ENCODE peak calls at places on chromosomes 2 and 18, in eight cellular contexts. One of them, this sample, is unnamed.
A peak's percentile ranks its signal among the peaks of the same experiment; 100 is the strongest.

GRCh38 chr2:121605820-121606733 is 43.2 kb downstream of the CLASP1 start:
- DNase-seq in transverse colon: no peak
- DNase-seq in right cardiac atrium: no peak
- DNase-seq in GM12878: no peak
- DNase-seq in NCI-H1092 treated with DMSO at 0.1 percent for 48 hours: no peak
- DNase-seq in effector CD4-positive, alpha-beta T cell: no peak
- DNase-seq in stimulated activated CD4-positive, alpha-beta T cell treated with anti-CD3 and anti-CD28 coated beads, Interleukin-4, amount 100 ng/mL, for 4 hours: no peak
- DNase-seq in heart right ventricle: no peak
- DNase-seq in this sample: no peak

GRCh38 chr2:234914371-234915154 is 37.3 kb upstream of the SH3BP4 start:
- DNase-seq in transverse colon: no peak
- DNase-seq in right cardiac atrium: no peak
- DNase-seq in GM12878: no peak
- DNase-seq in NCI-H1092 treated with DMSO at 0.1 percent for 48 hours: no peak
- DNase-seq in effector CD4-positive, alpha-beta T cell: no peak
- DNase-seq in stimulated activated CD4-positive, alpha-beta T cell treated with anti-CD3 and anti-CD28 coated beads, Interleukin-4, amount 100 ng/mL, for 4 hours: no peak
- DNase-seq in heart right ventricle: no peak
- DNase-seq in this sample: no peak

GRCh38 chr18:37362158-37362890 is 203.3 kb downstream of the CELF4 start:
- DNase-seq in transverse colon: no peak
- DNase-seq in right cardiac atrium: no peak
- DNase-seq in GM12878: no peak
- DNase-seq in NCI-H1092 treated with DMSO at 0.1 percent for 48 hours: no peak
- DNase-seq in effector CD4-positive, alpha-beta T cell: no peak
- DNase-seq in stimulated activated CD4-positive, alpha-beta T cell treated with anti-CD3 and anti-CD28 coated beads, Interleukin-4, amount 100 ng/mL, for 4 hours: no peak
- DNase-seq in heart right ventricle: no peak
- DNase-seq in this sample: no peak

GRCh38 chr2:215771241-215771640 is 242.1 kb downstream of the MREG start:
- DNase-seq in transverse colon: no peak
- DNase-seq in right cardiac atrium: no peak
- DNase-seq in GM12878: no peak
- DNase-seq in NCI-H1092 treated with DMSO at 0.1 percent for 48 hours: no peak
- DNase-seq in effector CD4-positive, alpha-beta T cell: no peak
- DNase-seq in stimulated activated CD4-positive, alpha-beta T cell treated with anti-CD3 and anti-CD28 coated beads, Interleukin-4, amount 100 ng/mL, for 4 hours: no peak
- DNase-seq in heart right ventricle: no peak
- DNase-seq in this sample: no peak

GRCh38 chr2:95264626-95265025 is 9.6 kb upstream of the PROM2 start:
- DNase-seq in transverse colon: no peak
- DNase-seq in right cardiac atrium: no peak
- DNase-seq in GM12878: no peak
- DNase-seq in NCI-H1092 treated with DMSO at 0.1 percent for 48 hours: peak; percentile 19
- DNase-seq in effector CD4-positive, alpha-beta T cell: no peak
- DNase-seq in stimulated activated CD4-positive, alpha-beta T cell treated with anti-CD3 and anti-CD28 coated beads, Interleukin-4, amount 100 ng/mL, for 4 hours: no peak
- DNase-seq in heart right ventricle: no peak
- DNase-seq in this sample: no peak

GRCh38 chr2:144322379-144322778 is 197.5 kb downstream of the ZEB2 start:
- DNase-seq in transverse colon: no peak
- DNase-seq in right cardiac atrium: no peak
- DNase-seq in GM12878: no peak
- DNase-seq in NCI-H1092 treated with DMSO at 0.1 percent for 48 hours: no peak
- DNase-seq in effector CD4-positive, alpha-beta T cell: no peak
- DNase-seq in stimulated activated CD4-positive, alpha-beta T cell treated with anti-CD3 and anti-CD28 coated beads, Interleukin-4, amount 100 ng/mL, for 4 hours: no peak
- DNase-seq in heart right ventricle: no peak
- DNase-seq in this sample: no peak

GRCh38 chr2:189012373-189012772 is 38.2 kb downstream of the COL3A1 start:
- DNase-seq in transverse colon: no peak
- DNase-seq in right cardiac atrium: no peak
- DNase-seq in GM12878: no peak
- DNase-seq in NCI-H1092 treated with DMSO at 0.1 percent for 48 hours: no peak
- DNase-seq in effector CD4-positive, alpha-beta T cell: no peak
- DNase-seq in stimulated activated CD4-positive, alpha-beta T cell treated with anti-CD3 and anti-CD28 coated beads, Interleukin-4, amount 100 ng/mL, for 4 hours: no peak
- DNase-seq in heart right ventricle: no peak
- DNase-seq in this sample: no peak

GRCh38 chr18:76209597-76209996 is 285.4 kb downstream of the ZNF516 start:
- DNase-seq in transverse colon: no peak
- DNase-seq in right cardiac atrium: no peak
- DNase-seq in GM12878: no peak
- DNase-seq in NCI-H1092 treated with DMSO at 0.1 percent for 48 hours: no peak
- DNase-seq in effector CD4-positive, alpha-beta T cell: no peak
- DNase-seq in stimulated activated CD4-positive, alpha-beta T cell treated with anti-CD3 and anti-CD28 coated beads, Interleukin-4, amount 100 ng/mL, for 4 hours: no peak
- DNase-seq in heart right ventricle: no peak
- DNase-seq in this sample: no peak

GRCh38 chr2:85702172-85702571 is 8.0 kb downstream of the GNLY start:
- DNase-seq in transverse colon: no peak
- DNase-seq in right cardiac atrium: no peak
- DNase-seq in GM12878: no peak
- DNase-seq in NCI-H1092 treated with DMSO at 0.1 percent for 48 hours: no peak
- DNase-seq in effector CD4-positive, alpha-beta T cell: no peak
- DNase-seq in stimulated activated CD4-positive, alpha-beta T cell treated with anti-CD3 and anti-CD28 coated beads, Interleukin-4, amount 100 ng/mL, for 4 hours: no peak
- DNase-seq in heart right ventricle: no peak
- DNase-seq in this sample: no peak

GRCh38 chr2:20172273-20173052 is 52.5 kb downstream of the SDC1 start:
- DNase-seq in transverse colon: no peak
- DNase-seq in right cardiac atrium: peak; percentile 61
- DNase-seq in GM12878: no peak
- DNase-seq in NCI-H1092 treated with DMSO at 0.1 percent for 48 hours: no peak
- DNase-seq in effector CD4-positive, alpha-beta T cell: no peak
- DNase-seq in stimulated activated CD4-positive, alpha-beta T cell treated with anti-CD3 and anti-CD28 coated beads, Interleukin-4, amount 100 ng/mL, for 4 hours: no peak
- DNase-seq in heart right ventricle: no peak
- DNase-seq in this sample: no peak

GRCh38 chr2:101596346-101596745 is 101.2 kb upstream of the MAP4K4 start:
- DNase-seq in transverse colon: no peak
- DNase-seq in right cardiac atrium: no peak
- DNase-seq in GM12878: no peak
- DNase-seq in NCI-H1092 treated with DMSO at 0.1 percent for 48 hours: no peak
- DNase-seq in effector CD4-positive, alpha-beta T cell: no peak
- DNase-seq in stimulated activated CD4-positive, alpha-beta T cell treated with anti-CD3 and anti-CD28 coated beads, Interleukin-4, amount 100 ng/mL, for 4 hours: no peak
- DNase-seq in heart right ventricle: no peak
- DNase-seq in this sample: no peak

GRCh38 chr2:172038604-172039003 is 38.9 kb downstream of the METAP1D start:
- DNase-seq in transverse colon: no peak
- DNase-seq in right cardiac atrium: no peak
- DNase-seq in GM12878: no peak
- DNase-seq in NCI-H1092 treated with DMSO at 0.1 percent for 48 hours: no peak
- DNase-seq in effector CD4-positive, alpha-beta T cell: no peak
- DNase-seq in stimulated activated CD4-positive, alpha-beta T cell treated with anti-CD3 and anti-CD28 coated beads, Interleukin-4, amount 100 ng/mL, for 4 hours: no peak
- DNase-seq in heart right ventricle: no peak
- DNase-seq in this sample: no peak

GRCh38 chr2:85989288-85989865 is 100.6 kb upstream of the ST3GAL5 start:
- DNase-seq in transverse colon: no peak
- DNase-seq in right cardiac atrium: no peak
- DNase-seq in GM12878: no peak
- DNase-seq in NCI-H1092 treated with DMSO at 0.1 percent for 48 hours: no peak
- DNase-seq in effector CD4-positive, alpha-beta T cell: no peak
- DNase-seq in stimulated activated CD4-positive, alpha-beta T cell treated with anti-CD3 and anti-CD28 coated beads, Interleukin-4, amount 100 ng/mL, for 4 hours: no peak
- DNase-seq in heart right ventricle: no peak
- DNase-seq in this sample: no peak

GRCh38 chr2:100018794-100019193 is 123.6 kb downstream of the AFF3 start:
- DNase-seq in transverse colon: no peak
- DNase-seq in right cardiac atrium: no peak
- DNase-seq in GM12878: no peak
- DNase-seq in NCI-H1092 treated with DMSO at 0.1 percent for 48 hours: no peak
- DNase-seq in effector CD4-positive, alpha-beta T cell: no peak
- DNase-seq in stimulated activated CD4-positive, alpha-beta T cell treated with anti-CD3 and anti-CD28 coated beads, Interleukin-4, amount 100 ng/mL, for 4 hours: no peak
- DNase-seq in heart right ventricle: no peak
- DNase-seq in this sample: no peak

GRCh38 chr18:22691988-22692710 is 241.0 kb upstream of the RBBP8 start:
- DNase-seq in transverse colon: no peak
- DNase-seq in right cardiac atrium: no peak
- DNase-seq in GM12878: no peak
- DNase-seq in NCI-H1092 treated with DMSO at 0.1 percent for 48 hours: no peak
- DNase-seq in effector CD4-positive, alpha-beta T cell: no peak
- DNase-seq in stimulated activated CD4-positive, alpha-beta T cell treated with anti-CD3 and anti-CD28 coated beads, Interleukin-4, amount 100 ng/mL, for 4 hours: no peak
- DNase-seq in heart right ventricle: no peak
- DNase-seq in this sample: peak; percentile 51

This sample was measured in uterus.